ENCODE peak calls at places on chromosomes 5 and 9, in seven cellular contexts. T is SK-N-SH, O is right cardiac atrium, I is NB4, A is astrocyte of the cerebellum, M is breast epithelium, B is RWPE2. L is an unnamed sample.

GRCh38 chr9:75152416-75152815 is 64.1 kb downstream of the OSTF1 start:
- DNase-seq in T (no peak), O (no peak), I (no peak), A (no peak), M (no peak), B (no peak), L (no peak)

GRCh38 chr5:172868924-172869565 is 35.0 kb downstream of the ERGIC1 start:
- DNase-seq in T (peak), O (peak), I (no peak), A (peak), M (peak), B (no peak), L (peak)

GRCh38 chr5:115589043-115589442 is 13.2 kb downstream of the TICAM2 start:
- DNase-seq in T (no peak), O (peak), I (no peak), A (no peak), M (no peak), B (no peak), L (no peak)

GRCh38 chr5:148910686-148911361 is 84.4 kb downstream of the ADRB2 start:
- DNase-seq in T (no peak), O (peak), I (peak), A (no peak), M (no peak), B (peak), L (no peak)

GRCh38 chr5:42993516-42994284 is 46.4 kb downstream of the ANXA2R start:
- DNase-seq in T (no peak), O (peak), I (peak), A (no peak), M (no peak), B (no peak), L (no peak)

GRCh38 chr9:86600291-86600690 is 246.1 kb upstream of the TUT7 start:
- DNase-seq in T (no peak), O (no peak), I (no peak), A (peak), M (no peak), B (no peak), L (no peak)

GRCh38 chr9:72858089-72858912 is 94.6 kb downstream of the ALDH1A1 start:
- DNase-seq in T (no peak), O (peak), I (no peak), A (no peak), M (no peak), B (no peak), L (no peak)

GRCh38 chr5:72268753-72269410 is 51.2 kb downstream of the MRPS27 start:
- DNase-seq in T (peak), O (peak), I (peak), A (no peak), M (peak), B (no peak), L (no peak)

GRCh38 chr9:129587487-129588262 is 33.2 kb downstream of the C9orf50 start:
- DNase-seq in T (no peak), O (peak), I (no peak), A (no peak), M (no peak), B (no peak), L (no peak)

GRCh38 chr9:29822458-29822857 is 2249.2 kb upstream of the C9orf72 start:
- DNase-seq in T (no peak), O (no peak), I (no peak), A (no peak), M (no peak), B (no peak), L (no peak)

GRCh38 chr5:55223219-55223987 is 3.7 kb downstream of the MCIDAS start:
- DNase-seq in T (peak), O (peak), I (peak), A (no peak), M (no peak), B (no peak), L (no peak)

GRCh38 chr9:113775714-113776113 is 100.4 kb upstream of the ZNF618 start:
- DNase-seq in T (no peak), O (no peak), I (peak), A (no peak), M (no peak), B (no peak), L (no peak)

GRCh38 chr9:87676976-87677775 is 48.7 kb upstream of the CTSL start:
- DNase-seq in T (no peak), O (peak), I (no peak), A (no peak), M (no peak), B (no peak), L (no peak)

GRCh38 chr5:139061856-139062255 is 136.3 kb downstream of the SIL1 start:
- DNase-seq in T (no peak), O (no peak), I (no peak), A (no peak), M (no peak), B (no peak), L (no peak)

GRCh38 chr9:17486401-17486800 is 92.5 kb upstream of the SH3GL2 start:
- DNase-seq in T (no peak), O (no peak), I (no peak), A (no peak), M (no peak), B (no peak), L (no peak)

GRCh38 chr5:80414113-80414512 is 6.2 kb downstream of the ZFYVE16 start:
- DNase-seq in T (no peak), O (no peak), I (peak), A (no peak), M (no peak), B (no peak), L (no peak)

GRCh38 chr9:21505425-21506179 is 23.5 kb upstream of the IFNE start:
- DNase-seq in T (no peak), O (no peak), I (no peak), A (no peak), M (no peak), B (no peak), L (no peak)

GRCh38 chr5:66655395-66656324 is 59.5 kb downstream of the MAST4 start:
- DNase-seq in T (no peak), O (no peak), I (no peak), A (peak), M (no peak), B (no peak), L (no peak)

GRCh38 chr9:136225366-136225747 is 20.3 kb downstream of the QSOX2 start:
- DNase-seq in T (no peak), O (peak), I (no peak), A (no peak), M (no peak), B (no peak), L (no peak)

GRCh38 chr9:129962889-129963703 is 79.9 kb downstream of the FNBP1 start:
- DNase-seq in T (no peak), O (peak), I (peak), A (no peak), M (no peak), B (no peak), L (no peak)

GRCh38 chr5:124408738-124409453 is 337.5 kb downstream of the ZNF608 start:
- DNase-seq in T (no peak), O (no peak), I (no peak), A (no peak), M (no peak), B (no peak), L (no peak)

GRCh38 chr5:138725153-138725884 is 27.9 kb upstream of the CTNNA1 start:
- DNase-seq in T (peak), O (peak), I (peak), A (peak), M (peak), B (peak), L (peak)

GRCh38 chr9:124797343-124798103 is 20.6 kb downstream of the OLFML2A start:
- DNase-seq in T (no peak), O (no peak), I (no peak), A (no peak), M (no peak), B (no peak), L (no peak)

GRCh38 chr9:79663299-79663698 is 91.5 kb downstream of the TLE4 start:
- DNase-seq in T (no peak), O (no peak), I (no peak), A (no peak), M (no peak), B (no peak), L (no peak)

GRCh38 chr9:105088499-105088898 is 156.0 kb upstream of the SLC44A1 start:
- DNase-seq in T (no peak), O (no peak), I (no peak), A (no peak), M (no peak), B (no peak), L (no peak)

GRCh38 chr9:132827366-132827765 is 50.7 kb downstream of the AK8 start:
- DNase-seq in T (no peak), O (no peak), I (no peak), A (no peak), M (no peak), B (no peak), L (no peak)

GRCh38 chr9:136361047-136361756 is 2.3 kb downstream of the DNLZ start:
- DNase-seq in T (peak), O (peak), I (no peak), A (no peak), M (no peak), B (no peak), L (no peak)

GRCh38 chr5:82676663-82677062 is 398.5 kb upstream of the RPS23 start:
- DNase-seq in T (no peak), O (no peak), I (no peak), A (no peak), M (no peak), B (no peak), L (no peak)

GRCh38 chr5:177147239-177147638 is 13.7 kb downstream of the NSD1 start:
- DNase-seq in T (no peak), O (no peak), I (no peak), A (no peak), M (no peak), B (no peak), L (no peak)

GRCh38 chr9:134698587-134699342 is 57.2 kb downstream of the COL5A1 start:
- DNase-seq in T (peak), O (peak), I (peak), A (peak), M (peak), B (no peak), L (no peak)

GRCh38 chr5:78895616-78896015 is 89.5 kb downstream of the ARSB start:
- DNase-seq in T (no peak), O (no peak), I (no peak), A (no peak), M (no peak), B (no peak), L (no peak)

GRCh38 chr9:126861707-126862460 is 1.4 kb downstream of the ZBTB34 start:
- DNase-seq in T (no peak), O (no peak), I (peak), A (no peak), M (no peak), B (no peak), L (no peak)

GRCh38 chr5:54701179-54701578 is 183.6 kb downstream of the SNX18 start:
- DNase-seq in T (no peak), O (no peak), I (no peak), A (peak), M (no peak), B (peak), L (peak)

DNA sequence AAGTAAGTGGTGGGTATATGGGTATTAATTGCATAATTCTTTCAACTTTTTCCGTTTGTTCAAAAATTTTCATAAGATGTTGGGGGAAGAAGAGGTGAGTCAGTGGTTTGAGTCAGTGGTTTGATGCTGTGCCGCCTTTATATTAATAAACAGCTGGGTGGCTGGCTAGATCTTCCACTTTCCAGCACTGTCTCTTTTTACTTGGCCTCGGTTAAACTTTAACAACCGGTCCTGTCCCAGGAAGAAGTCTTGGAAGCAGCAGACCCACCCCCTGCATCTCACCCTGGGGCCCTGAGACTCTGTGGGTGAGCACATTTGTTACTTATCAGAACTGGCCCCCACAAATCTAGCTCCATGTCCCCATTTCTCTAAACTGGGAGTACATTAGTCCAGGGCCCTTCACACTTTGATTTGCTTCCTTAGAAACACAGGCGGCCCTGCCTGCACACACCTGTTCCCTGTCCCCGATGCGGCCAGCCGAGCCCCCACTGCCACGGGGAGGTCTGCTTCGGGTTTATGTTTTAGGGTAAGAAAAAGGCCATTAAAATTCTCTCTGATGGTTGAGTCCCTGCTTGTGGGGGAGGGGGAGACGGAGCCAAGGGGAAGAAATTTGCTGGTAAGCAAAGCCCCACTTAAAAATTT is 90.7 kb downstream of the PTCH1 start:
- DNase-seq in T (no peak), O (no peak), I (peak), A (peak), M (no peak), B (no peak), L (no peak)
- H3K4me3 ChIP-seq in T (no peak), O (peak), I (peak), A (peak), M (peak), B (peak), L (peak)

DNA sequence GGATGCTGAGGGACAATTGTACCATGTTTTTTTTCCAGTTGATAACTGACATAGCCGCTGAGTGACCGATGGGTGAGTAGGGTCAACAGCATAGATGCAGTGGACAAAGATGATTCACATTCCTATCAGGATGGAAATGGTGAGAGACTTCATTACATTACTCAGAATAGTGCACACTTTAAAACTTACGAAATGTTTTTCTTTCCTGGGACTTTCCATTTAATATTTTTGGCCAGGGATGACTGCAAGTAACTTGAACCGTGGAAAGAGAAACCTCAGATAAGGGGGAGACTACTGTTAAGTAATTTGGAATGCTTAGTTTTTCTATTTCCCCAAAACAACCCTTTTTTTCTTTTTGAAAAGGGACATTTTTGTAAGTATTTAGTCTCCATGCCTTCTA is 3.0 kb upstream of the TUSC1 start:
- DNase-seq in T (no peak), O (no peak), I (no peak), A (peak), M (no peak), B (no peak), L (peak)
- H3K4me3 ChIP-seq in T (no peak), O (no peak), I (no peak), A (no peak), M (no peak), B (no peak), L (no peak)

GRCh38 chr9:6614489-6614888 is 31.0 kb downstream of the GLDC start:
- DNase-seq in T (no peak), O (no peak), I (no peak), A (no peak), M (no peak), B (no peak), L (no peak)
- H3K4me3 ChIP-seq in T (no peak), O (no peak), I (no peak), A (no peak), M (no peak), B (no peak), L (no peak)

GRCh38 chr5:135834639-135835529 is at the start of gene SLC25A48:
- DNase-seq in T (peak), O (no peak), I (no peak), A (no peak), M (no peak), B (peak), L (no peak)
- H3K4me3 ChIP-seq in T (peak), O (peak), I (no peak), A (peak), M (peak), B (peak), L (peak)

GRCh38 chr5:168314735-168315411 is 23.4 kb downstream of the WWC1 start:
- DNase-seq in T (no peak), O (no peak), I (no peak), A (peak), M (peak), B (peak), L (peak)

GRCh38 chr5:168313596-168314204 is 22.3 kb downstream of the WWC1 start:
- DNase-seq in T (no peak), O (no peak), I (no peak), A (no peak), M (no peak), B (no peak), L (peak)

GRCh38 chr5:168317096-168317520 is 25.7 kb downstream of the WWC1 start:
- DNase-seq in T (no peak), O (peak), I (no peak), A (no peak), M (no peak), B (no peak), L (no peak)

GRCh38 chr5:168315991-168316578 is 24.6 kb downstream of the WWC1 start:
- DNase-seq in T (no peak), O (no peak), I (no peak), A (no peak), M (peak), B (no peak), L (no peak)

DNA sequence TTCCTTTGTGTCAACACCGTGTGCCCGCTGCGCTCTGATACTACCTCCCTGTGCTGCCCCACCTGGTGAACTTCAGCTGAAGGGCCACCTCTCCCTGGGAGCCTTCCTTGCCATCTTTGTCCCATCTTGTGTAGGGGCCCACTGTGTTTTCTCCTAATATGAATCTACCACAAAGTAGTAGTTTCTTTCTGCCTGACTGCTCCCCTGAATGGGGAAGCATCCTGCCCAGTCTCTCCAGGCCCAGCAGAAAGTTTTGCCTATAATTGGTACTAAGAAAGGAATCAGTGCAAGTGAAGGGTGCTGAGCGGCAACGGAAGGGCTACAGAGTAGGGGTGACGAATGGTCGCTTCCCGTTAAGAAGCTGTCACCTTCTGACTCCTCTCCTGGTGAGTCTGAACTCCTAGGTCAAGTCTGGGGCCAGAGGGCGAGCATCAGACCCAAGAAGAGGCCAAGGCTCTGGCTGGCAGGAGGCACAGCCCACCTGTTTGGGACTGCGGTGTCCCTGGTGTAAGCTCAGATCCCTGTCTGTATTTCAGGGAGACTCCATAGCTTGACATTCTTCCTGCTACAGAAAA is 24.1 kb downstream of the WWC1 start:
- DNase-seq in T (no peak), O (no peak), I (no peak), A (no peak), M (no peak), B (no peak), L (no peak)
- H3K4me3 ChIP-seq in T (no peak), O (no peak), I (no peak), A (no peak), M (no peak), B (no peak), L (no peak)

DNA sequence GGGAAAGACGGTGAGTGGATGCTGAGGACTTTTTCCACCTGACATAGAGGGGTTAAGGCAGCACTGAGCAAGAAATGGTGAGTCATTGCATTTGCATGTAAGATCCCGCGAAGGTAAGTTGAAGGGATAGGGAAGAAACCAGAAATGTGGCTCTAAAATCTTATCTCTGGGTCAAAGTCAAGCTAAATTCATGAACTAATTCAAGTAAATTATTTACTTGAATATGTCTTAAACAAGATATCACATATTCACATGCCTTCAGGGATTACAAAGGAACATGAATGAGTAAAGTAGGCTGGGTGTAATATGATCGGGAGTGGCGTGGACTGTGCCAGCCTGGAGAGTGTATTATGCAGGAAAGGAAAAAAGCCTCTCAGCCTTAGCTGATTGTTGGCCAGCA is 74.4 kb upstream of the EQTN start:
- DNase-seq in T (no peak), O (no peak), I (no peak), A (no peak), M (no peak), B (no peak), L (no peak)
- H3K4me3 ChIP-seq in T (no peak), O (no peak), I (no peak), A (no peak), M (no peak), B (peak), L (no peak)

GRCh38 chr5:141604318-141604717 is 14.5 kb downstream of the DIAPH1 start:
- DNase-seq in T (no peak), O (peak), I (peak), A (peak), M (no peak), B (peak), L (peak)
- H3K4me3 ChIP-seq in T (no peak), O (no peak), I (peak), A (no peak), M (no peak), B (no peak), L (no peak)